ENCODE peak calls at places on chromosomes 4 and X, in five cellular contexts. U is IMR-90, X is testis, T is transverse colon, S is sigmoid colon. G is an unnamed sample.

GRCh38 chrX:29233592-29234179 is 646.4 kb downstream of the IL1RAPL1 start:
- DNase-seq in U (no peak), X (no peak), T (no peak), S (no peak), G (no peak)

GRCh38 chrX:51336584-51336983 is 4.0 kb downstream of the NUDT10 start:
- DNase-seq in U (peak; percentile 40), X (peak; percentile 56), T (no peak), S (no peak), G (peak; percentile 12)

GRCh38 chr4:146029147-146029546 is 90.5 kb upstream of the ZNF827 start:
- DNase-seq in U (no peak), X (no peak), T (no peak), S (no peak), G (no peak)

GRCh38 chrX:65601530-65602281 is 65.7 kb upstream of the MSN start:
- DNase-seq in U (peak; percentile 88), X (peak; percentile 57), T (peak; percentile 73), S (peak; percentile 89), G (peak; percentile 83)

GRCh38 chr4:98524271-98524670 is 134.1 kb downstream of the TSPAN5 start:
- DNase-seq in U (no peak), X (no peak), T (no peak), S (no peak), G (no peak)

GRCh38 chrX:130694983-130695382 is 208.0 kb downstream of the ENOX2 start:
- DNase-seq in U (no peak), X (no peak), T (no peak), S (no peak), G (no peak)

GRCh38 chr4:145299380-145300076 is 119.1 kb upstream of the OTUD4 start:
- DNase-seq in U (peak; percentile 75), X (no peak), T (no peak), S (no peak), G (no peak)

GRCh38 chrX:136250191-136251041 is 784 bp downstream of the MAP7D3 start:
- DNase-seq in U (no peak), X (peak; percentile 23), T (no peak), S (no peak), G (no peak)

GRCh38 chr4:153555730-153556440 is 89.7 kb downstream of the TMEM131L start:
- DNase-seq in U (peak; percentile 84), X (peak; percentile 82), T (peak; percentile 51), S (peak; percentile 86), G (peak; percentile 60)

GRCh38 chrX:155888139-155888538 is 7.0 kb downstream of the VAMP7 start:
- DNase-seq in U (peak; percentile 87), X (no peak), T (no peak), S (no peak), G (no peak)

GRCh38 chr4:112172180-112172579 is 26.9 kb downstream of the FAM241A start:
- DNase-seq in U (no peak), X (no peak), T (no peak), S (no peak), G (no peak)

GRCh38 chr4:140675599-140676231 is 80.5 kb downstream of the TBC1D9 start:
- DNase-seq in U (peak; percentile 38), X (no peak), T (no peak), S (no peak), G (no peak)

GRCh38 chr4:24799544-24800272 is 4.3 kb downstream of the SOD3 start:
- DNase-seq in U (no peak), X (no peak), T (no peak), S (no peak), G (no peak)

GRCh38 chr4:158818595-158818994 is 49.8 kb downstream of the FNIP2 start:
- DNase-seq in U (no peak), X (no peak), T (no peak), S (no peak), G (no peak)
- H3K4me1 ChIP-seq in U (peaks cover 21% of the 10 kb centered on the region), X (no peaks in the 10 kb centered on the region), T (peaks cover 33% of the 10 kb centered on the region), S (peaks cover 57% of the 10 kb centered on the region), G (peaks cover 80% of the 10 kb centered on the region)

GRCh38 chrX:40735318-40736169 is at the start of gene MED14:
- DNase-seq in U (peak; percentile 83), X (peak; percentile 90), T (peak; percentile 93), S (peak; percentile 92), G (peak; percentile 85)
- TF ChIP-seq POLR2A in U (peak; percentile 88), X (no peak), T (peak; percentile 80), S (peak; percentile 60), G (peak; percentile 85)

GRCh38 chr4:186204103-186204559 is 12.8 kb downstream of the CYP4V2 start:
- DNase-seq in U (peak; percentile 85), X (peak; percentile 69), T (peak; percentile 75), S (peak; percentile 81), G (peak; percentile 57)
- H3K4me3 ChIP-seq in U (peak overlapping the region; percentile 53), X (peak overlapping the region; percentile 0), T (peak overlapping the region; percentile 34), S (peak overlapping the region; percentile 41), G (no peak overlapping the region)

GRCh38 chr4:143375326-143376073 is 38.8 kb downstream of the GAB1 start:
- DNase-seq in U (no peak), X (peak; percentile 37), T (peak; percentile 43), S (no peak), G (peak; percentile 29)

GRCh38 chr4:143380651-143381050 is 44.0 kb downstream of the GAB1 start:
- DNase-seq in U (peak; percentile 74), X (no peak), T (no peak), S (no peak), G (no peak)

GRCh38 chr4:143381171-143382118 is 44.8 kb downstream of the GAB1 start:
- DNase-seq in U (peak; percentile 93), X (peak; percentile 88), T (peak; percentile 83), S (peak; percentile 96), G (peak; percentile 66)

GRCh38 chr4:143374771-143375170 is 38.1 kb downstream of the GAB1 start:
- DNase-seq in U (no peak), X (no peak), T (no peak), S (no peak), G (no peak)

GRCh38 chr4:143377635-143378099 is 41.0 kb downstream of the GAB1 start:
- DNase-seq in U (no peak), X (no peak), T (no peak), S (no peak), G (no peak)
- H3K4me1 ChIP-seq in U (peaks cover 15% of the 10 kb centered on the region), X (peaks cover 50% of the 10 kb centered on the region), T (peaks cover 53% of the 10 kb centered on the region), S (peaks cover 100% of the 10 kb centered on the region), G (peaks cover 51% of the 10 kb centered on the region)

GRCh38 chr4:109702950-109703663 is at the start of gene CASP6:
- DNase-seq in U (peak; percentile 66), X (peak; percentile 87), T (peak; percentile 93), S (peak; percentile 91), G (peak; percentile 92)
- TF ChIP-seq POLR2A in U (no peak), X (no peak), T (peak; percentile 87), S (peak; percentile 55), G (peak; percentile 71)

GRCh38 chr4:139658185-139658584 is 7.4 kb upstream of the MGST2 start:
- DNase-seq in U (no peak), X (no peak), T (no peak), S (no peak), G (no peak)
- H3K4me3 ChIP-seq in U (no peak overlapping the region), X (no peak overlapping the region), T (no peak overlapping the region), S (no peak overlapping the region), G (no peak overlapping the region)

DNA sequence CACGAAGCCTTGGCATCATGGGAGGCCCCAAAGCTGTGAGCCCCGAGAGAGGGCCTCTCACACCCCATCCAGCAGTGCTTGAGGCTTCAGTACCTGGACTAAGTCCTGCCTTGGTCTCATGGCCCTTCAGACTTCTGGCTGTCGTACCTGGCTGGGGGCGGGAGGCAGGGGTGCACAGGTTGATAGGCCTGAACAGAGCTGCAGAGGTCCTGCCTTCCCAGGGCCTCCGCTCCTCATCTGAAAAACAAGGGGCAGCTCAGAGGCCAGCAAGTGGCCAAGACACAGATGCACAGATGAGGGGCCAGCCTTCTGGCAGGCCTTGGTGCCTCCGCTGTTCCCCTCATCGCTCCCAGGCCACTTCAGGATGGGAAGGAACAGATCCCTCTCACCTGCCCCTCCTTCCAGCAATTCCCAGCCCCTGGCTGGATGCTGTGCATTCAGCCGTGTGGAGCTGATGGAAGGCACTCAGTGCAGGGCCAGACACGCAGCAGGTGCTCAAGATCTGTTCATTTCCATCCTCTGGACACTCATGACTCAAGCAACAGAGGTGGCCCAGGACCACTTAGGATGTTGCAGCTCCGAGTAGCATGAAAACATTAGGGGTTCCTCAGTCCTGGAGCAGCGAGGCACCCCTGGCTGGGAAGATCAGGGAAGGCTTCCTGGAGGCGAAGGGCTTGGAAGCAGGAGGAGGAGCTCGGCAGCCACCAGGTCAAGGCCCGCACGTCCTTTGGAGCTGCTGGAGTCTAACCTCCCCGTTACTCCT is 1.4 kb downstream of the ZNF185 start:
- DNase-seq in U (no peak), X (no peak), T (no peak), S (no peak), G (no peak)
- H3K4me1 ChIP-seq in U (peaks cover 2% of the 10 kb centered on the region), X (no peaks in the 10 kb centered on the region), T (no peaks in the 10 kb centered on the region), S (no peaks in the 10 kb centered on the region), G (peaks cover 4% of the 10 kb centered on the region)

G was measured in body of pancreas.